ENCODE peak calls at places on chromosomes 1 and 21, in four cellular contexts. A, Y, V and U are unnamed samples.

GRCh38 chr1:119371800-119372199 is 3.2 kb downstream of the HAO2 start:
- DNase-seq in A (no peak), Y (no peak), V (no peak), U (peak; percentile 10)

GRCh38 chr1:203378529-203379271 is 27.8 kb upstream of the FMOD start:
- DNase-seq in A (no peak), Y (no peak), V (no peak), U (no peak)

GRCh38 chr21:44525431-44526095 is 14.4 kb downstream of the KRTAP10-1 start:
- DNase-seq in A (no peak), Y (no peak), V (no peak), U (no peak)

GRCh38 chr1:234495231-234495990 is 16.4 kb upstream of the TARBP1 start:
- DNase-seq in A (peak; percentile 58), Y (no peak), V (peak; percentile 92), U (peak; percentile 97)

GRCh38 chr1:171645553-171646336 is 6.7 kb downstream of the MYOC start:
- DNase-seq in A (no peak), Y (no peak), V (peak; percentile 38), U (peak; percentile 4)

GRCh38 chr21:40457741-40458140 is 389.2 kb downstream of the DSCAM start:
- DNase-seq in A (no peak), Y (no peak), V (no peak), U (no peak)

GRCh38 chr1:167439301-167439988 is 78.9 kb downstream of the CD247 start:
- DNase-seq in A (peak; percentile 60), Y (no peak), V (peak; percentile 55), U (peak; percentile 60)

GRCh38 chr1:18112611-18113010 is 5.0 kb downstream of the IGSF21 start:
- DNase-seq in A (no peak), Y (no peak), V (no peak), U (no peak)

GRCh38 chr1:243845888-243846287 is 4.2 kb downstream of the AKT3 start:
- DNase-seq in A (no peak), Y (no peak), V (no peak), U (no peak)

GRCh38 chr1:91520940-91521507 is 20.4 kb downstream of the CDC7 start:
- DNase-seq in A (peak; percentile 18), Y (no peak), V (no peak), U (no peak)

GRCh38 chr1:230708631-230709580 is 5.0 kb downstream of the AGT start:
- DNase-seq in A (peak; percentile 72), Y (no peak), V (peak; percentile 8), U (no peak)

GRCh38 chr1:190679032-190679431 is 201.4 kb upstream of the BRINP3 start:
- DNase-seq in A (no peak), Y (no peak), V (peak; percentile 40), U (peak; percentile 2)

GRCh38 chr1:61265665-61266064 is 183.3 kb downstream of the NFIA start:
- DNase-seq in A (no peak), Y (no peak), V (no peak), U (no peak)

GRCh38 chr1:45928486-45929205 is 125.2 kb downstream of the MAST2 start:
- DNase-seq in A (peak; percentile 16), Y (no peak), V (peak; percentile 6), U (peak; percentile 23)

GRCh38 chr1:227729881-227730629 is 5.0 kb downstream of the JMJD4 start:
- DNase-seq in A (peak; percentile 79), Y (no peak), V (peak; percentile 57), U (peak; percentile 58)

GRCh38 chr1:178262101-178262500 is 168.2 kb downstream of the RASAL2 start:
- DNase-seq in A (no peak), Y (no peak), V (peak; percentile 37), U (peak; percentile 86)

GRCh38 chr1:35925741-35926140 is 5.2 kb upstream of the AGO3 start:
- DNase-seq in A (no peak), Y (no peak), V (peak; percentile 57), U (peak; percentile 56)

GRCh38 chr1:219940707-219941106 is 12.3 kb upstream of the SLC30A10 start:
- DNase-seq in A (no peak), Y (no peak), V (no peak), U (no peak)

GRCh38 chr1:37931148-37931492 is 15.7 kb downstream of the INPP5B start:
- DNase-seq in A (peak; percentile 49), Y (no peak), V (no peak), U (no peak)

GRCh38 chr1:29331309-29331708 is 95.0 kb downstream of the PTPRU start:
- DNase-seq in A (no peak), Y (no peak), V (no peak), U (no peak)

GRCh38 chr21:45522986-45523385 is 19.3 kb downstream of the SLC19A1 start:
- DNase-seq in A (no peak), Y (no peak), V (no peak), U (no peak)

GRCh38 chr1:179021873-179022272 is 3.8 kb upstream of the FAM20B start:
- DNase-seq in A (no peak), Y (no peak), V (no peak), U (no peak)

GRCh38 chr1:186845581-186846210 is 16.9 kb downstream of the PLA2G4A start:
- DNase-seq in A (no peak), Y (no peak), V (no peak), U (no peak)

GRCh38 chr1:40059960-40060337 is 19.4 kb downstream of the CAP1 start:
- DNase-seq in A (no peak), Y (no peak), V (no peak), U (no peak)

GRCh38 chr1:157132111-157132510 is 6.1 kb downstream of the ETV3 start:
- DNase-seq in A (no peak), Y (no peak), V (no peak), U (no peak)

GRCh38 chr1:96281491-96281890 is 440.1 kb upstream of the PTBP2 start:
- DNase-seq in A (no peak), Y (no peak), V (no peak), U (no peak)

GRCh38 chr1:198657550-198658064 is 18.8 kb downstream of the PTPRC start:
- DNase-seq in A (peak; percentile 21), Y (no peak), V (peak; percentile 98), U (peak; percentile 99)

GRCh38 chr21:46427516-46427915 is 31.2 kb upstream of the DIP2A start:
- DNase-seq in A (no peak), Y (no peak), V (no peak), U (no peak)

GRCh38 chr21:34593954-34594531 is 20.9 kb downstream of the RCAN1 start:
- DNase-seq in A (no peak), Y (no peak), V (no peak), U (no peak)

GRCh38 chr21:44079446-44079845 is 27.8 kb upstream of the PWP2 start:
- DNase-seq in A (no peak), Y (no peak), V (no peak), U (no peak)